ENCODE peak calls at places on chromosomes 4 and X, in seven cellular contexts. Y is NCI-H460; Z is renal cortical epithelial cell; L is T-helper 17 cell; E is stimulated activated effector memory CD8-positive, alpha-beta T cell treated with anti-CD3 and anti-CD28 coated beads, Interleukin-12 subunit alpha, Interleukin-12 subunit beta, amount 100 ng/mL, for 72 hours; D is NCI-H1694 treated with DMSO at 0.1 percent for 48 hours; C is CD8-positive, alpha-beta T cell. Q is an unnamed sample.

GRCh38 chr4:8351931-8352367 is 82.4 kb downstream of the HTRA3 start:
- DNase-seq in Y (no peak), Z (peak), L (no peak), E (no peak), D (no peak), C (no peak), Q (no peak)

GRCh38 chrX:133045986-133046385 is 50.9 kb downstream of the USP26 start:
- DNase-seq in Y (no peak), Z (peak), L (no peak), E (no peak), D (no peak), C (no peak), Q (no peak)

GRCh38 chrX:57900961-57901360 is 9.3 kb downstream of the ZXDA start:
- DNase-seq in Y (peak), Z (peak), L (no peak), E (no peak), D (no peak), C (no peak), Q (no peak)

GRCh38 chrX:114344756-114345155 is 239.1 kb upstream of the HTR2C start:
- DNase-seq in Y (peak), Z (peak), L (no peak), E (no peak), D (peak), C (no peak), Q (no peak)

GRCh38 chr4:113328514-113328913 is 279.1 kb downstream of the ANK2 start:
- DNase-seq in Y (peak), Z (no peak), L (no peak), E (no peak), D (peak), C (no peak), Q (no peak)

GRCh38 chrX:111511477-111511876 is at the start of gene SERTM2:
- DNase-seq in Y (no peak), Z (peak), L (no peak), E (no peak), D (no peak), C (no peak), Q (no peak)

GRCh38 chr4:17142232-17142711 is 243.8 kb upstream of the LDB2 start:
- DNase-seq in Y (no peak), Z (peak), L (no peak), E (no peak), D (peak), C (no peak), Q (no peak)

GRCh38 chr4:135185256-135185655 is 983.7 kb upstream of the PABPC4L start:
- DNase-seq in Y (no peak), Z (no peak), L (no peak), E (no peak), D (no peak), C (no peak), Q (no peak)

GRCh38 chrX:149131780-149132179 is 373.3 kb downstream of the IDS start:
- DNase-seq in Y (no peak), Z (peak), L (no peak), E (no peak), D (no peak), C (no peak), Q (no peak)

GRCh38 chrX:143854006-143854405 is 29.9 kb upstream of the UBE2NL start:
- DNase-seq in Y (peak), Z (peak), L (no peak), E (no peak), D (no peak), C (no peak), Q (no peak)

GRCh38 chrX:130840345-130840744 is 62.7 kb downstream of the ENOX2 start:
- DNase-seq in Y (no peak), Z (no peak), L (no peak), E (no peak), D (no peak), C (no peak), Q (no peak)

GRCh38 chr4:155468282-155468681 is 91.5 kb upstream of the MAP9 start:
- DNase-seq in Y (no peak), Z (no peak), L (no peak), E (no peak), D (no peak), C (no peak), Q (no peak)

GRCh38 chrX:140360284-140360683 is 144.6 kb downstream of the SOX3 start:
- DNase-seq in Y (no peak), Z (peak), L (no peak), E (no peak), D (no peak), C (no peak), Q (no peak)

GRCh38 chrX:63350551-63350950 is 581 bp downstream of the SPIN4 start:
- DNase-seq in Y (no peak), Z (peak), L (no peak), E (peak), D (no peak), C (no peak), Q (peak)